ENCODE peak calls at places on chromosomes 4 and X, in five cellular contexts. U is A673, C is body of pancreas, Z is fibroblast of villous mesenchyme, W is PC-9. Q is an unnamed sample.

GRCh38 chrX:10079155-10079711 is 77.5 kb upstream of the CLCN4 start:
- DNase-seq in Z (peak; percentile 18), U (no peak), W (no peak), C (peak; percentile 58), Q (no peak)

GRCh38 chrX:1751781-1752180 is 136.9 kb downstream of the ASMT start:
- DNase-seq in W (no peak), C (no peak), Z (no peak), U (peak; percentile 13), Q (no peak)

GRCh38 chrX:68090266-68090665 is 343.0 kb downstream of the OPHN1 start:
- DNase-seq in Z (no peak), W (no peak), C (no peak), U (no peak), Q (no peak)

GRCh38 chr4:107666134-107666533 is 53.9 kb downstream of the PAPSS1 start:
- DNase-seq in W (no peak), U (peak; percentile 54), C (no peak), Z (peak; percentile 64), Q (peak; percentile 61)

GRCh38 chr4:24915121-24915922 is 2.5 kb upstream of the CCDC149 start:
- DNase-seq in U (no peak), C (peak; percentile 37), W (no peak), Z (peak; percentile 10), Q (no peak)

GRCh38 chr4:87939978-87940690 is 35.4 kb upstream of the SPP1 start:
- DNase-seq in U (peak; percentile 17), C (no peak), Z (no peak), W (no peak), Q (no peak)

GRCh38 chr4:30620711-30621110 is 99.5 kb upstream of the PCDH7 start:
- DNase-seq in C (no peak), Z (no peak), U (no peak), W (no peak), Q (no peak)

GRCh38 chrX:132718411-132718810 is 229.6 kb upstream of the MBNL3 start:
- DNase-seq in W (no peak), Z (no peak), U (no peak), C (no peak), Q (no peak)

GRCh38 chrX:53249387-53250042 is 24.5 kb upstream of the KDM5C start:
- DNase-seq in Z (no peak), C (no peak), W (no peak), U (no peak), Q (no peak)
- TF ChIP-seq CTCF in Z (no peak), C (no peak), W (no peak), U (no peak), Q (no peak)

DNA sequence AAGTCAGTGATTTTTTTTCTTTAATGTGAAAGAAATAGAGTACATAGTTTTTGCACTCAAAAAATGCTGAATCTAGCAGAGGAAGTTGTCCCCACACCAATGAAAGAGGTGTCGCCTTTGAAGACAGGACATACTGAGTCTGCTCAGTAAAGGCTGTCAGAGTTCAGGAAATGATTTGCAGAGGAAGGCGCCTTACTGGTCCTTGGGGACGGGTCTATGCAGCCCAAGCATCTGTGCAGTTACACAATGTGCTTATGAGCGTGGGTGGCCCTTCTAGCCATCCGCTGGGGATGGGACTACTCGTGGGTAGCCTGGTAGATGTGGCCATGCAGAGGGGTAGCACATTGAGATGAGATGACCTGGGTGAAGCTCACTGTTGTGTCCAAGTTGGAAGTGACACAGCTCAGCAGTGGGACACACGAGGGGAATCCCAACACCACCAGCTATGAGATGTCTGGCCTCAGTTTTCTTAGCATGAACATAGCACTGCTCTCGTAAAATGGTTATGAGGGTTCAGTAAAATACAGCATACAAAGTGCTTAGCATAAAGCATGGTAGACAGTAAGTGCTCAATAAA is 116.5 kb upstream of the RBPJ start:
- DNase-seq in Z (no peak), U (no peak), W (no peak), C (no peak), Q (no peak)
- H3K4me3 ChIP-seq in Z (no peak overlapping the region), U (no peak overlapping the region), W (no peak overlapping the region), C (no peak overlapping the region), Q (no peak overlapping the region)

DNA sequence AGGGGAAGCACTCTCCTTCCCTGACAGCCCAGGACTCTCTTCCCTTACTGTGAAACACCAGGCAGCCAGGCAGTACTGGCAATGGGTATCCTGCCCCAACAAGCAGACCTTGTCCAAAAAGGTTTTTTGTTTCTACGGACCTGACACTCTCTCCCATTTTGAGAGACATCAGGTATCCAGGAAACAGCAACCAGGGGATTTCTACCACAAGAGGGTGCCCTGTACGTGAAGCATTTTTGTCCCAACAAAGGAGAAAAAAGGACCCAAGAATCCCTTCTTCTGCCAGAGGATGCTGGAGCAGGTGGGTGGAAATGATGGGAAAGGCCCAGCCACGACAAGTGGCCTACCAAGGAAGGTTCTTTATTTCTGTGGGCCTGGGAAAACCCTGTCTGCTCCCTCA is 65.7 kb upstream of the FGF13 start:
- DNase-seq in W (no peak), U (peak; percentile 28), Z (no peak), C (no peak), Q (no peak)
- TF ChIP-seq CTCF in W (no peak), U (peak; percentile 45), Z (no peak), C (no peak), Q (peak; percentile 19)

GRCh38 chrX:101729986-101730385 is 70.3 kb upstream of the ARMCX2 start:
- DNase-seq in U (no peak), Z (no peak), C (no peak), W (no peak), Q (no peak)
- H3K4me3 ChIP-seq in U (no peak overlapping the region), Z (no peak overlapping the region), C (no peak overlapping the region), W (no peak overlapping the region), Q (no peak overlapping the region)

GRCh38 chr4:2007804-2008670 is 737 bp downstream of the NELFA start:
- DNase-seq in W (no peak), U (no peak), Z (peak; percentile 30), C (no peak), Q (no peak)

GRCh38 chr4:2008921-2009650 is at the start of gene NELFA:
- DNase-seq in U (peak; percentile 96), Z (peak; percentile 95), C (peak; percentile 98), W (peak; percentile 93), Q (peak; percentile 94)

GRCh38 chr4:2006956-2007653 is 1.7 kb downstream of the NELFA start:
- DNase-seq in W (no peak), C (no peak), U (no peak), Z (no peak), Q (no peak)

GRCh38 chr4:2009651-2010233 is 968 bp upstream of the NELFA start:
- DNase-seq in U (peak; percentile 69), W (peak; percentile 68), Z (peak; percentile 54), C (peak; percentile 83), Q (peak; percentile 45)

GRCh38 chr4:2008671-2008920 is 178 bp downstream of the NELFA start:
- DNase-seq in W (no peak), Z (no peak), U (no peak), C (no peak), Q (no peak)
- TF ChIP-seq CTCF in W (no peak), Z (no peak), U (no peak), C (no peak), Q (no peak)